ENCODE peak calls at places on chromosomes 5 and 9, in seven cellular contexts. N, C, L, X, I, V and K are unnamed samples.

GRCh38 chr9:92247296-92247695 is 46.2 kb downstream of the IARS1 start:
- DNase-seq in X (no peak), N (no peak), V (no peak), I (no peak), C (no peak), L (peak; percentile 42), K (peak; percentile 74)

GRCh38 chr5:160363122-160363521 is 7.3 kb downstream of the C1QTNF2 start:
- DNase-seq in X (no peak), C (no peak), L (no peak), N (no peak), V (no peak), I (no peak), K (no peak)

GRCh38 chr9:121285835-121286687 is 18.1 kb downstream of the GSN start:
- DNase-seq in N (peak; percentile 67), L (peak; percentile 71), X (peak; percentile 63), C (peak; percentile 64), I (peak; percentile 83), V (no peak), K (peak; percentile 89)

GRCh38 chr5:115602585-115603125 is 376 bp upstream of the TICAM2 start:
- DNase-seq in L (no peak), C (no peak), X (no peak), V (no peak), N (no peak), I (no peak), K (no peak)

GRCh38 chr5:97560176-97560993 is 377.3 kb upstream of the RIOK2 start:
- DNase-seq in X (no peak), L (no peak), C (no peak), I (peak; percentile 80), N (no peak), V (no peak), K (no peak)

GRCh38 chr5:37667430-37667829 is 172.4 kb downstream of the GDNF start:
- DNase-seq in V (no peak), X (no peak), C (no peak), N (no peak), I (no peak), L (no peak), K (no peak)

GRCh38 chr5:135709998-135710670 is 124.3 kb upstream of the SLC25A48 start:
- DNase-seq in V (no peak), L (no peak), X (no peak), C (no peak), I (no peak), N (no peak), K (no peak)

GRCh38 chr9:34417734-34418133 is 40.6 kb downstream of the FAM219A start:
- DNase-seq in I (no peak), C (no peak), L (no peak), N (no peak), X (no peak), V (no peak), K (no peak)

GRCh38 chr5:115579747-115580173 is 22.5 kb downstream of the TICAM2 start:
- DNase-seq in I (no peak), X (no peak), V (no peak), N (no peak), L (peak; percentile 51), C (no peak), K (no peak)

GRCh38 chr5:134889335-134889734 is 15.2 kb downstream of the TXNDC15 start:
- DNase-seq in L (no peak), X (no peak), V (no peak), I (no peak), C (no peak), N (no peak), K (no peak)

GRCh38 chr5:151174612-151175101 is 17.1 kb upstream of the ANXA6 start:
- DNase-seq in I (no peak), V (no peak), X (no peak), C (no peak), N (no peak), L (no peak), K (no peak)

GRCh38 chr5:72243706-72244105 is 76.3 kb downstream of the MRPS27 start:
- DNase-seq in I (no peak), V (no peak), N (no peak), X (no peak), C (no peak), L (no peak), K (no peak)

GRCh38 chr5:72245517-72246238 is 74.4 kb downstream of the MRPS27 start:
- DNase-seq in V (no peak), L (no peak), X (no peak), I (no peak), N (no peak), C (no peak), K (no peak)

GRCh38 chr5:72246239-72246580 is 73.8 kb downstream of the MRPS27 start:
- DNase-seq in X (no peak), C (no peak), I (no peak), V (no peak), N (no peak), L (peak; percentile 20), K (no peak)

GRCh38 chr5:72242796-72243475 is 77.1 kb downstream of the MRPS27 start:
- DNase-seq in I (no peak), L (no peak), N (no peak), V (no peak), C (no peak), X (no peak), K (no peak)

GRCh38 chr5:72244862-72245371 is 75.1 kb downstream of the MRPS27 start:
- DNase-seq in X (no peak), I (no peak), C (peak; percentile 24), L (peak; percentile 71), V (no peak), N (no peak), K (peak; percentile 77)
- TF ChIP-seq CTCF in X (peak; percentile 10), I (peak; percentile 45), C (peak; percentile 45), L (peak; percentile 53), V (peak; percentile 63), N (no peak), K (peak; percentile 58)

GRCh38 chr9:126502417-126503332 is 111.1 kb upstream of the LMX1B start:
- DNase-seq in V (no peak), N (peak; percentile 35), I (no peak), X (peak; percentile 34), L (no peak), C (no peak), K (no peak)
- TF ChIP-seq CTCF in V (no peak), N (no peak), I (no peak), X (no peak), L (no peak), C (no peak), K (no peak)

GRCh38 chr5:81850932-81851331 is 100.0 kb upstream of the SSBP2 start:
- DNase-seq in I (no peak), X (no peak), N (no peak), V (no peak), C (no peak), L (no peak), K (no peak)

GRCh38 chr5:81852277-81853004 is 101.5 kb upstream of the SSBP2 start:
- DNase-seq in N (peak; percentile 54), X (peak; percentile 60), L (peak; percentile 66), I (no peak), V (no peak), C (peak; percentile 51), K (peak; percentile 28)

GRCh38 chr5:81850494-81850893 is 99.6 kb upstream of the SSBP2 start:
- DNase-seq in V (no peak), X (no peak), I (no peak), L (peak; percentile 42), N (no peak), C (no peak), K (no peak)

GRCh38 chr5:81853005-81853357 is 102.1 kb upstream of the SSBP2 start:
- DNase-seq in L (no peak), V (no peak), C (no peak), X (no peak), I (no peak), N (no peak), K (no peak)

DNA sequence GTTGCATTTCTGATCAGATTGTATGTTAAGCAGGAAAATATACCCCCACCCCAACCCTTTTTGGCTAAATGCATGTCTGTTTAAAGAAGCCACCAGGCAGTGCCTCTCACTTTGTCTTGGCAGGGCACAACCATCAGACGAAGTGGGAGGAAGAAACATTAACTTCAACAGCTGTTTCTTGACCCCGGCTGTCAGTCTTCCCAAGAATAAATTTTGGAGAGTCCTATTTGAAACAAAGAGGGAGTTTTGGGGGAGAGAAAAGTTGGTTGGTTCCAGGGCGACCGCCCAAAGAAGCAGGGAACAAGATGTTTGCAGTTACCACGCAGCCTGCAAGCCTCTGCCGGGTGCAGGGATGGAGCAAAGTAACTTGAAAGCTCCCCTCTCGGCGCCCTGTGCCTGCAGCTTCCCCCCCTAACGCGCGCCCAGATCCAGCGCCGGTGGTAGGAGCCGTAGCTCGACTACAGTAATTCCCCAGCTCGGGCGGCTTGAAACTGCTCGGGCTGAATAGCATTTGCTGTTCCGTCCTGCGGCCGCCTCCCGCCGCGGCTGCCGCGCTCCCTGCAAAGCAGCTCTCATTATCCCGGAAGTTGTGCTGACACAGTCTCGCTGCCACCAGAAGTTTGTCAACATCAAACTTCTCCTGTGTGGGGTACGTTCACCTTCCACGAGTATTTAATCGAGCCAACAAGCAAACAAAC is 100.7 kb upstream of the SSBP2 start:
- DNase-seq in I (peak; percentile 84), X (peak; percentile 94), C (peak; percentile 84), V (no peak), N (peak; percentile 97), L (peak; percentile 94), K (peak; percentile 97)
- TF ChIP-seq CTCF in I (no peak), X (peak; percentile 24), C (no peak), V (no peak), N (no peak), L (no peak), K (no peak)

GRCh38 chr5:179912951-179913350 is 5.3 kb upstream of the TBC1D9B start:
- DNase-seq in X (no peak), N (no peak), L (no peak), I (no peak), C (no peak), V (no peak), K (no peak)
- TF ChIP-seq CTCF in X (no peak), N (no peak), L (no peak), I (no peak), C (no peak), V (no peak), K (no peak)

GRCh38 chr9:2181794-2182193 is 166.6 kb downstream of the SMARCA2 start:
- DNase-seq in N (no peak), V (no peak), C (peak; percentile 12), I (no peak), X (peak; percentile 55), L (peak; percentile 44), K (peak; percentile 41)
- TF ChIP-seq CTCF in N (peak; percentile 46), V (peak; percentile 48), C (peak; percentile 68), I (peak; percentile 38), X (peak; percentile 49), L (peak; percentile 62), K (peak; percentile 49)

GRCh38 chr5:154118832-154119442 is 71.6 kb upstream of the GALNT10 start:
- DNase-seq in I (peak; percentile 57), X (no peak), L (peak; percentile 12), V (no peak), N (no peak), C (no peak), K (no peak)
- TF ChIP-seq CTCF in I (no peak), X (no peak), L (no peak), V (no peak), N (no peak), C (no peak), K (no peak)

GRCh38 chr5:28012538-28012937 is 974.2 kb upstream of the CDH9 start:
- DNase-seq in V (no peak), X (no peak), C (no peak), N (no peak), I (no peak), L (no peak), K (no peak)
- TF ChIP-seq CTCF in V (peak; percentile 46), X (no peak), C (no peak), N (no peak), I (no peak), L (no peak), K (no peak)